ENCODE peak calls at places on chromosomes 7 and 10, in six cellular contexts. X is DMS53, V is RPMI7951, C is A673, B is AML-193, A is neural progenitor cell. J is an unnamed sample.

GRCh38 chr7:86937499-86937898 is 122.0 kb downstream of the ELAPOR2 start:
- DNase-seq in B (no peak), C (peak), V (no peak), A (no peak), X (no peak), J (no peak)

GRCh38 chr7:360454-361100 is 70.6 kb downstream of the FOXL3 start:
- DNase-seq in B (no peak), C (no peak), X (no peak), A (peak), V (no peak), J (peak)

GRCh38 chr10:98249134-98249533 is 18.9 kb downstream of the LOXL4 start:
- DNase-seq in C (no peak), V (no peak), A (no peak), B (no peak), X (peak), J (no peak)

GRCh38 chr10:96998329-96998888 is 166.3 kb downstream of the LCOR start:
- DNase-seq in X (peak), C (no peak), A (no peak), B (no peak), V (no peak), J (no peak)

GRCh38 chr10:3666525-3667302 is 118.3 kb downstream of the KLF6 start:
- DNase-seq in B (peak), X (peak), A (no peak), C (no peak), V (no peak), J (peak)

GRCh38 chr10:50325449-50326188 is 74.3 kb upstream of the ASAH2 start:
- DNase-seq in X (no peak), A (no peak), B (peak), V (peak), C (peak), J (peak)

GRCh38 chr7:115805458-115805857 is 225.1 kb downstream of the TFEC start:
- DNase-seq in V (no peak), B (no peak), C (no peak), A (no peak), X (no peak), J (no peak)

GRCh38 chr10:6423004-6423403 is 157.1 kb downstream of the PRKCQ start:
- DNase-seq in V (peak), X (no peak), B (no peak), C (no peak), A (no peak), J (no peak)

GRCh38 chr7:4641667-4642467 is 40.2 kb upstream of the FOXK1 start:
- DNase-seq in B (peak), A (peak), X (peak), C (peak), V (peak), J (peak)

GRCh38 chr7:83149466-83149865 is 13.2 kb downstream of the PCLO start:
- DNase-seq in B (no peak), V (no peak), C (no peak), X (no peak), A (no peak), J (peak)

GRCh38 chr10:45673074-45673628 is 579 bp upstream of the ZFAND4 start:
- DNase-seq in C (peak), V (no peak), B (no peak), A (no peak), X (peak), J (no peak)

GRCh38 chr10:14184841-14185500 is 145.8 kb downstream of the FRMD4A start:
- DNase-seq in V (peak), B (peak), A (peak), C (peak), X (peak), J (peak)

GRCh38 chr10:77970869-77971803 is 44.6 kb upstream of the DLG5 start:
- DNase-seq in X (peak), A (peak), B (no peak), C (peak), V (peak), J (peak)

GRCh38 chr10:104337985-104338735 is at the start of gene ITPRIP:
- DNase-seq in V (peak), C (peak), A (peak), B (peak), X (peak), J (peak)

GRCh38 chr7:87151701-87152111 is 547 bp upstream of the DMTF1 start:
- DNase-seq in C (peak), V (no peak), X (no peak), B (peak), A (no peak), J (no peak)

GRCh38 chr7:4523219-4523618 is 158.9 kb upstream of the FOXK1 start:
- DNase-seq in C (no peak), V (no peak), B (no peak), X (no peak), A (no peak), J (no peak)

GRCh38 chr7:17530741-17531417 is 232.4 kb downstream of the AHR start:
- DNase-seq in C (peak), X (peak), B (peak), V (peak), A (peak), J (peak)

J was measured in MV-4-11.